ENCODE peak calls at places on chromosomes 13 and 19, in eight cellular contexts. One of them, this sample, is unnamed.

GRCh38 chr19:3358919-3359849 is 7.2 kb upstream of the NFIC start:
- DNase-seq in osteoblast: peak; percentile 99
- DNase-seq in OCI-LY7: peak; percentile 28
- DNase-seq in AG04449: no peak
- DNase-seq in endothelial cell: no peak
- DNase-seq in GM10248: peak; percentile 86
- DNase-seq in kidney epithelial cell: no peak
- DNase-seq in omental fat pad: no peak
- DNase-seq in this sample: peak; percentile 37

GRCh38 chr19:55681131-55682087 is 6.4 kb downstream of the EPN1 start:
- DNase-seq in endothelial cell: no peak
- DNase-seq in AG04449: no peak
- DNase-seq in omental fat pad: no peak
- DNase-seq in osteoblast: no peak
- DNase-seq in kidney epithelial cell: peak; percentile 31
- DNase-seq in OCI-LY7: no peak
- DNase-seq in GM10248: no peak
- DNase-seq in this sample: no peak

GRCh38 chr19:4369109-4369887 is 25.9 kb downstream of the MPND start:
- DNase-seq in kidney epithelial cell: peak; percentile 51
- DNase-seq in AG04449: no peak
- DNase-seq in GM10248: peak; percentile 78
- DNase-seq in omental fat pad: no peak
- DNase-seq in endothelial cell: no peak
- DNase-seq in OCI-LY7: peak; percentile 82
- DNase-seq in osteoblast: peak; percentile 79
- DNase-seq in this sample: peak; percentile 38

GRCh38 chr19:4154571-4155312 is 1.3 kb downstream of the CREB3L3 start:
- DNase-seq in AG04449: no peak
- DNase-seq in osteoblast: peak; percentile 58
- DNase-seq in GM10248: no peak
- DNase-seq in omental fat pad: no peak
- DNase-seq in kidney epithelial cell: no peak
- DNase-seq in endothelial cell: no peak
- DNase-seq in OCI-LY7: no peak
- DNase-seq in this sample: no peak

GRCh38 chr19:33778089-33778791 is 18.4 kb upstream of the KCTD15 start:
- DNase-seq in OCI-LY7: peak; percentile 82
- DNase-seq in kidney epithelial cell: no peak
- DNase-seq in AG04449: no peak
- DNase-seq in omental fat pad: peak; percentile 62
- DNase-seq in GM10248: peak; percentile 95
- DNase-seq in osteoblast: peak; percentile 99
- DNase-seq in endothelial cell: peak; percentile 95
- DNase-seq in this sample: peak; percentile 93

GRCh38 chr19:53388168-53388567 is 6.8 kb upstream of the ZNF765 start:
- DNase-seq in osteoblast: peak; percentile 35
- DNase-seq in GM10248: no peak
- DNase-seq in endothelial cell: no peak
- DNase-seq in omental fat pad: no peak
- DNase-seq in AG04449: no peak
- DNase-seq in kidney epithelial cell: no peak
- DNase-seq in OCI-LY7: no peak
- DNase-seq in this sample: no peak

GRCh38 chr19:955803-956746 is 28.1 kb upstream of the WDR18 start:
- DNase-seq in omental fat pad: no peak
- DNase-seq in GM10248: no peak
- DNase-seq in endothelial cell: no peak
- DNase-seq in OCI-LY7: no peak
- DNase-seq in osteoblast: no peak
- DNase-seq in AG04449: no peak
- DNase-seq in kidney epithelial cell: no peak
- DNase-seq in this sample: peak; percentile 65

GRCh38 chr19:54630784-54631183 is 500 bp downstream of the LILRB1 start:
- DNase-seq in endothelial cell: no peak
- DNase-seq in GM10248: no peak
- DNase-seq in kidney epithelial cell: no peak
- DNase-seq in AG04449: no peak
- DNase-seq in OCI-LY7: no peak
- DNase-seq in osteoblast: no peak
- DNase-seq in omental fat pad: no peak
- DNase-seq in this sample: no peak

GRCh38 chr19:4539697-4540581 is at the start of gene LRG1:
- DNase-seq in osteoblast: no peak
- DNase-seq in endothelial cell: no peak
- DNase-seq in omental fat pad: peak; percentile 41
- DNase-seq in kidney epithelial cell: no peak
- DNase-seq in OCI-LY7: peak; percentile 50
- DNase-seq in AG04449: no peak
- DNase-seq in GM10248: peak; percentile 77
- DNase-seq in this sample: peak; percentile 83

GRCh38 chr13:76991432-76991795 is 467 bp upstream of the CLN5 start:
- DNase-seq in omental fat pad: no peak
- DNase-seq in GM10248: peak; percentile 65
- DNase-seq in AG04449: no peak
- DNase-seq in kidney epithelial cell: no peak
- DNase-seq in endothelial cell: no peak
- DNase-seq in osteoblast: no peak
- DNase-seq in OCI-LY7: no peak
- DNase-seq in this sample: no peak

GRCh38 chr13:91922969-91923592 is 524.7 kb downstream of the GPC5 start:
- DNase-seq in kidney epithelial cell: no peak
- DNase-seq in osteoblast: peak; percentile 55
- DNase-seq in GM10248: no peak
- DNase-seq in endothelial cell: no peak
- DNase-seq in omental fat pad: no peak
- DNase-seq in AG04449: no peak
- DNase-seq in OCI-LY7: peak; percentile 23
- DNase-seq in this sample: no peak

GRCh38 chr19:45681391-45682015 is 10.2 kb downstream of the SNRPD2 start:
- DNase-seq in AG04449: no peak
- DNase-seq in OCI-LY7: peak; percentile 82
- DNase-seq in kidney epithelial cell: peak; percentile 37
- DNase-seq in endothelial cell: peak; percentile 88
- DNase-seq in osteoblast: peak; percentile 98
- DNase-seq in GM10248: peak; percentile 85
- DNase-seq in omental fat pad: peak; percentile 70
- DNase-seq in this sample: peak; percentile 96

GRCh38 chr13:77476456-77476855 is 59.0 kb upstream of the SCEL start:
- DNase-seq in endothelial cell: no peak
- DNase-seq in AG04449: no peak
- DNase-seq in osteoblast: no peak
- DNase-seq in omental fat pad: no peak
- DNase-seq in kidney epithelial cell: no peak
- DNase-seq in GM10248: no peak
- DNase-seq in OCI-LY7: no peak
- DNase-seq in this sample: no peak

GRCh38 chr19:35063940-35064818 is 22.7 kb downstream of the HPN start:
- DNase-seq in endothelial cell: no peak
- DNase-seq in GM10248: no peak
- DNase-seq in AG04449: no peak
- DNase-seq in osteoblast: peak; percentile 94
- DNase-seq in OCI-LY7: no peak
- DNase-seq in kidney epithelial cell: peak; percentile 12
- DNase-seq in omental fat pad: no peak
- DNase-seq in this sample: peak; percentile 36

GRCh38 chr19:18408053-18408476 is 10.6 kb upstream of the LRRC25 start:
- DNase-seq in AG04449: no peak
- DNase-seq in endothelial cell: peak; percentile 62
- DNase-seq in GM10248: peak; percentile 82
- DNase-seq in omental fat pad: no peak
- DNase-seq in OCI-LY7: peak; percentile 76
- DNase-seq in osteoblast: peak; percentile 67
- DNase-seq in kidney epithelial cell: peak; percentile 88
- DNase-seq in this sample: peak; percentile 52

DNA sequence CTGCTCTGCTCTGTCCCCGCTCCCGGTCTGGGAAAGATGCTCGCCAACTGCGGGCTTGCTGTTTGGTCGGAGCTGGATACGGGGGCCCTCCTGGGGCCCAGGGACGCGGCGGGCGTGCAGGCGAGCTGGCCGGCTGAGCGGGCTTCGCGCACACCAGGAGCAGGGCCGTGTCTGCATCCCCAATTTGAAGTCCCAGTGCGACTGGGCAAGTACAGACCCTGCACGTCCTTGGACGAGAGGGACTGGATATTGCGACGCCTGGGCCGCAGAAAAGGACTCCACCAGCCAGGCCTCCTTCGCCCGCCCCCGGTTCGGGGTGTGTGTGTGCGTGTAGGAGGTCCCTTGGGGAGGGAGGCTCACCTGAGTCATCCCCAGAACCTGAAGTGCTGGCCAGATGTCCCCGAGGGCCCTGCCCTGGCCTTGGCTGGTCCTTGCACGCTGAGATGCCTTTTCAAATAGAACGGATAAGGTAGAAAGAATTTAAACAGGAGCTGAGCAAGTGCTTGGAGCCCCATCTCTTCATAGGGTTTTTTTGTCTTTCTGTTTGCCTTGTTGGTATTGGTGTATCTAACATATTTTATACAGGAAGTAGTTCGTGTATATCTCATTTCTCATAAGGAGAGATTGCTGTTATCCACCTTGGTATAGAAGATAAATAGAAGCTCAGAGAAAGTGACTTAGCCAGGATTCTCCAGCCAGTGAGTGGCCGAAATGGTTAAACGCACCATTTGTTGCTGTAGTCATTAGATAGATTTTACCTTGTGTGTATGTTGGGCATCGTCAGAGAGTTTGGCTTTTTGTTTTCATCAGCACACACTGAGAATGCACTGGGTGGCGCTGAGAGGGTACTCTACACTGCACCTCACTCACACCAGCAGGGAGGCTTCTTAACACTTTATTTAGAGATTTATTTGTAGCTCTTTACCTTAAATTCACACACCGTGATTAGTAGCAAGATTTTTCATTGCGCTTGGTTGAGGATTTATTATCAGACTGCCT is 1.1 kb downstream of the NAXD start:
- DNase-seq in endothelial cell: no peak
- DNase-seq in OCI-LY7: peak; percentile 54
- DNase-seq in AG04449: no peak
- DNase-seq in GM10248: peak; percentile 74
- DNase-seq in kidney epithelial cell: no peak
- DNase-seq in osteoblast: peak; percentile 96
- DNase-seq in omental fat pad: no peak
- DNase-seq in this sample: peak; percentile 17
- TF ChIP-seq CTCF in endothelial cell: no peak
- TF ChIP-seq CTCF in OCI-LY7: peak; percentile 71
- TF ChIP-seq CTCF in AG04449: no peak
- TF ChIP-seq CTCF in GM10248: peak; percentile 10
- TF ChIP-seq CTCF in kidney epithelial cell: peak; percentile 20
- TF ChIP-seq CTCF in osteoblast: peak; percentile 9
- TF ChIP-seq CTCF in omental fat pad: no peak
- TF ChIP-seq CTCF in this sample: no peak

DNA sequence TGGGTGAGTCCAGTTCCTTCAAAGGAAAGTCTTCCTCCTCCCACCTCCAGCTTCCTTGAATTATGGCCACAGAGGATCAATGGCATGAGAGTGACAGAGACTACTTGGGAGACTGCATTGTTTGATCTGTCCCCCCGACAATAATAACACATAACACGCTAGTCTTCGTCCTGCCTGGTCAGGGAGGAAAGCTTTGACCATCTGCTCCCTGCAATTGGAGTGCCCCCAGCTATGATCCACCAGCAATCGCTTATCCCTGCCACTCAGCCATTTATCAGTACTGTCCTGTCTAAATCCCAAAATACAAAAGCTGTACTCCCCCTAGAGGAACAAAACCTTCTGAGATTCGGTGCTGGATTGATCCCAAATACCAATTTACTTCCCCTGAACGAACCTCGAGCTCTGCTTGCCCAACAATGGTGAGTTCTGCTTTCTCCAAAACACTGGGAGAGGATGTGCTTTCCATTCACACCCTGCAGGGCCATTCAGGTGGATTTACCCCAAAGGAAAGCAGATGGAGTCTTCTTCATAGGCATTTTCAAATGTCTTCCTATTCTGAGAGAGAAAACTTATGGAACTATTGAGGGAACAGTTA is 466.7 kb downstream of the TSHZ3 start:
- DNase-seq in omental fat pad: no peak
- DNase-seq in AG04449: no peak
- DNase-seq in kidney epithelial cell: no peak
- DNase-seq in OCI-LY7: no peak
- DNase-seq in GM10248: no peak
- DNase-seq in endothelial cell: no peak
- DNase-seq in osteoblast: no peak
- DNase-seq in this sample: no peak
- TF ChIP-seq CTCF in omental fat pad: no peak
- TF ChIP-seq CTCF in AG04449: no peak
- TF ChIP-seq CTCF in kidney epithelial cell: no peak
- TF ChIP-seq CTCF in OCI-LY7: no peak
- TF ChIP-seq CTCF in GM10248: no peak
- TF ChIP-seq CTCF in endothelial cell: peak; percentile 19
- TF ChIP-seq CTCF in osteoblast: no peak
- TF ChIP-seq CTCF in this sample: no peak

DNA sequence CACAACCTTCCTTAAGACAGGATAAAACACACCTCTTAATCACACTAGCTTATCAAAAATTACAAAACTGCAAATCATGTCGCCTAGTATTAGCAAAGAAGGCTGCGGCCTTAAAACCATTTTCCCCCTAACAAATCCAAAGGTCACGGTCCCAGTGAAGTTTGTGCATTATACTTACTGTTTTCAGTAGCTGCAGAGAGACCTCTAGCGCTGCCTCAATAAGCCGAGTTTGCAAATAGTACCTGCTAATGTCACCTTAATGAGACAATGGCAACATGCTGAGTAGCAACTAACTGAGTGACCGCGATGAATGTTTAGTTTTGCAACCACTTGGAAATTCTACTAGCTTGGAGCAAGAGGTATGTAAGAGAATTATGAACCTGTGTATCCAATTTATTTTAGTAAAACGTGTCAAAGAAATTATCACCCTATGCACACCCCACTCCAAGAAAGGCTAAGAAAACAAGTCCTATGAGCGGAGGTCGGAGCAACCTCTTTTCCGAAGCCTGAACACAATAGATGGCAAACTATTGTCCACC is 1.2 kb downstream of the KPNA3 start:
- DNase-seq in endothelial cell: peak; percentile 4
- DNase-seq in omental fat pad: no peak
- DNase-seq in OCI-LY7: peak; percentile 74
- DNase-seq in kidney epithelial cell: no peak
- DNase-seq in AG04449: no peak
- DNase-seq in GM10248: peak; percentile 48
- DNase-seq in osteoblast: no peak
- DNase-seq in this sample: no peak
- TF ChIP-seq CTCF in endothelial cell: no peak
- TF ChIP-seq CTCF in omental fat pad: no peak
- TF ChIP-seq CTCF in OCI-LY7: peak; percentile 67
- TF ChIP-seq CTCF in kidney epithelial cell: peak; percentile 16
- TF ChIP-seq CTCF in AG04449: no peak
- TF ChIP-seq CTCF in GM10248: peak; percentile 57
- TF ChIP-seq CTCF in osteoblast: no peak
- TF ChIP-seq CTCF in this sample: no peak

DNA sequence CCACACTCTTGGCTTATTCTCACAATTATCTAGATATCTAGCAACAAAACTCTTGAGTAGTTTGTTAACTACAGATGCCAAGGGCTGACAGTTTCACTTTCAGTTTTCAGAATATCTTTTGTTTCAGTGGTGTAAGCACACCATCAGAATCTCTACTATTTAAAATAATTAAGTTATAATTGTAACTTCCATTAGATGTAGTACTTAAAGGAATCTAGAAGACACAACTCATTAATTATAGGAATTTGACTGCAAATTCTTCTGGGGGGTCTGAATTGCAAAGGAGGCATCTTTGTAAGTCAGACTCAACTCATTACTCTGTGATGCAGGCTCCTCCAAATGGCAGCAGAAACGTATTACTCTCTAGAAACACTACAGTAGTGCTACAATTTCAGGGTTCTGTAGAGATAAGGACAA is 44.9 kb upstream of the USPL1 start:
- DNase-seq in kidney epithelial cell: no peak
- DNase-seq in GM10248: peak; percentile 41
- DNase-seq in endothelial cell: no peak
- DNase-seq in OCI-LY7: peak; percentile 80
- DNase-seq in osteoblast: no peak
- DNase-seq in omental fat pad: no peak
- DNase-seq in AG04449: no peak
- DNase-seq in this sample: no peak
- TF ChIP-seq CTCF in kidney epithelial cell: peak; percentile 40
- TF ChIP-seq CTCF in GM10248: peak; percentile 27
- TF ChIP-seq CTCF in endothelial cell: no peak
- TF ChIP-seq CTCF in OCI-LY7: peak; percentile 88
- TF ChIP-seq CTCF in osteoblast: peak; percentile 40
- TF ChIP-seq CTCF in omental fat pad: no peak
- TF ChIP-seq CTCF in AG04449: peak; percentile 24
- TF ChIP-seq CTCF in this sample: no peak

This sample was measured in Calu3.